ENCODE peak calls at places on chromosomes 2 and 18, in ten cellular contexts. One of them, this sample, is unnamed.

GRCh38 chr2:231677632-231678104 is 30.7 kb upstream of the PTMA start:
- DNase-seq in posterior cingulate gyrus: peak
- DNase-seq in amniotic stem cell: peak
- DNase-seq in germinal center: peak
- DNase-seq in T follicular helper cell: peak
- DNase-seq in dermis blood vessel endothelial cell: peak
- DNase-seq in GM10248: peak
- DNase-seq in GM04504: peak
- DNase-seq in Caki2: peak
- DNase-seq in activated effector memory CD4-positive, alpha-beta T cell treated with anti-CD3 and anti-CD28 coated beads, Interleukin-2, amount 50 U/mL, for 16 hours: peak
- DNase-seq in this sample: no peak

GRCh38 chr18:48402953-48403352 is 6.2 kb downstream of the ZBTB7C start:
- DNase-seq in posterior cingulate gyrus: no peak
- DNase-seq in amniotic stem cell: no peak
- DNase-seq in germinal center: no peak
- DNase-seq in T follicular helper cell: no peak
- DNase-seq in dermis blood vessel endothelial cell: no peak
- DNase-seq in GM10248: no peak
- DNase-seq in GM04504: no peak
- DNase-seq in Caki2: peak
- DNase-seq in activated effector memory CD4-positive, alpha-beta T cell treated with anti-CD3 and anti-CD28 coated beads, Interleukin-2, amount 50 U/mL, for 16 hours: no peak
- DNase-seq in this sample: peak

GRCh38 chr2:16226942-16227664 is 286.8 kb downstream of the MYCN start:
- DNase-seq in posterior cingulate gyrus: no peak
- DNase-seq in amniotic stem cell: no peak
- DNase-seq in germinal center: no peak
- DNase-seq in T follicular helper cell: no peak
- DNase-seq in dermis blood vessel endothelial cell: no peak
- DNase-seq in GM10248: no peak
- DNase-seq in GM04504: no peak
- DNase-seq in Caki2: no peak
- DNase-seq in activated effector memory CD4-positive, alpha-beta T cell treated with anti-CD3 and anti-CD28 coated beads, Interleukin-2, amount 50 U/mL, for 16 hours: no peak
- DNase-seq in this sample: no peak

GRCh38 chr2:186780701-186781316 is 68.2 kb downstream of the ZSWIM2 start:
- DNase-seq in posterior cingulate gyrus: no peak
- DNase-seq in amniotic stem cell: no peak
- DNase-seq in germinal center: no peak
- DNase-seq in T follicular helper cell: no peak
- DNase-seq in dermis blood vessel endothelial cell: peak
- DNase-seq in GM10248: no peak
- DNase-seq in GM04504: no peak
- DNase-seq in Caki2: peak
- DNase-seq in activated effector memory CD4-positive, alpha-beta T cell treated with anti-CD3 and anti-CD28 coated beads, Interleukin-2, amount 50 U/mL, for 16 hours: no peak
- DNase-seq in this sample: no peak

GRCh38 chr2:110125292-110125691 is 9.7 kb upstream of the MALL start:
- DNase-seq in posterior cingulate gyrus: no peak
- DNase-seq in amniotic stem cell: no peak
- DNase-seq in germinal center: no peak
- DNase-seq in T follicular helper cell: no peak
- DNase-seq in dermis blood vessel endothelial cell: no peak
- DNase-seq in GM10248: no peak
- DNase-seq in GM04504: no peak
- DNase-seq in Caki2: no peak
- DNase-seq in activated effector memory CD4-positive, alpha-beta T cell treated with anti-CD3 and anti-CD28 coated beads, Interleukin-2, amount 50 U/mL, for 16 hours: no peak
- DNase-seq in this sample: no peak

GRCh38 chr2:166372046-166372445 is 3.7 kb downstream of the SCN9A start:
- DNase-seq in posterior cingulate gyrus: no peak
- DNase-seq in amniotic stem cell: no peak
- DNase-seq in germinal center: no peak
- DNase-seq in T follicular helper cell: no peak
- DNase-seq in dermis blood vessel endothelial cell: no peak
- DNase-seq in GM10248: no peak
- DNase-seq in GM04504: no peak
- DNase-seq in Caki2: no peak
- DNase-seq in activated effector memory CD4-positive, alpha-beta T cell treated with anti-CD3 and anti-CD28 coated beads, Interleukin-2, amount 50 U/mL, for 16 hours: no peak
- DNase-seq in this sample: no peak

GRCh38 chr2:68236876-68237275 is 15.5 kb downstream of the PPP3R1 start:
- DNase-seq in posterior cingulate gyrus: no peak
- DNase-seq in amniotic stem cell: no peak
- DNase-seq in germinal center: no peak
- DNase-seq in T follicular helper cell: no peak
- DNase-seq in dermis blood vessel endothelial cell: no peak
- DNase-seq in GM10248: no peak
- DNase-seq in GM04504: no peak
- DNase-seq in Caki2: no peak
- DNase-seq in activated effector memory CD4-positive, alpha-beta T cell treated with anti-CD3 and anti-CD28 coated beads, Interleukin-2, amount 50 U/mL, for 16 hours: no peak
- DNase-seq in this sample: no peak

GRCh38 chr2:240604291-240604938 is 17.9 kb downstream of the CAPN10 start:
- DNase-seq in posterior cingulate gyrus: peak
- DNase-seq in amniotic stem cell: no peak
- DNase-seq in germinal center: no peak
- DNase-seq in T follicular helper cell: no peak
- DNase-seq in dermis blood vessel endothelial cell: peak
- DNase-seq in GM10248: peak
- DNase-seq in GM04504: no peak
- DNase-seq in Caki2: peak
- DNase-seq in activated effector memory CD4-positive, alpha-beta T cell treated with anti-CD3 and anti-CD28 coated beads, Interleukin-2, amount 50 U/mL, for 16 hours: peak
- DNase-seq in this sample: peak

GRCh38 chr18:27966872-27967271 is 210.1 kb downstream of the CDH2 start:
- DNase-seq in posterior cingulate gyrus: no peak
- DNase-seq in amniotic stem cell: no peak
- DNase-seq in germinal center: no peak
- DNase-seq in T follicular helper cell: no peak
- DNase-seq in dermis blood vessel endothelial cell: no peak
- DNase-seq in GM10248: no peak
- DNase-seq in GM04504: peak
- DNase-seq in Caki2: peak
- DNase-seq in activated effector memory CD4-positive, alpha-beta T cell treated with anti-CD3 and anti-CD28 coated beads, Interleukin-2, amount 50 U/mL, for 16 hours: no peak
- DNase-seq in this sample: no peak

GRCh38 chr2:158025263-158025996 is 76.2 kb upstream of the UPP2 start:
- DNase-seq in posterior cingulate gyrus: no peak
- DNase-seq in amniotic stem cell: no peak
- DNase-seq in germinal center: no peak
- DNase-seq in T follicular helper cell: no peak
- DNase-seq in dermis blood vessel endothelial cell: peak
- DNase-seq in GM10248: no peak
- DNase-seq in GM04504: peak
- DNase-seq in Caki2: no peak
- DNase-seq in activated effector memory CD4-positive, alpha-beta T cell treated with anti-CD3 and anti-CD28 coated beads, Interleukin-2, amount 50 U/mL, for 16 hours: no peak
- DNase-seq in this sample: no peak

GRCh38 chr2:38074047-38074774 is 1.7 kb downstream of the CYP1B1 start:
- DNase-seq in posterior cingulate gyrus: no peak
- DNase-seq in amniotic stem cell: no peak
- DNase-seq in germinal center: no peak
- DNase-seq in T follicular helper cell: no peak
- DNase-seq in dermis blood vessel endothelial cell: no peak
- DNase-seq in GM10248: peak
- DNase-seq in GM04504: no peak
- DNase-seq in Caki2: no peak
- DNase-seq in activated effector memory CD4-positive, alpha-beta T cell treated with anti-CD3 and anti-CD28 coated beads, Interleukin-2, amount 50 U/mL, for 16 hours: no peak
- DNase-seq in this sample: no peak

GRCh38 chr2:177984739-177985138 is 87.8 kb downstream of the PDE11A start:
- DNase-seq in posterior cingulate gyrus: no peak
- DNase-seq in amniotic stem cell: no peak
- DNase-seq in germinal center: no peak
- DNase-seq in T follicular helper cell: no peak
- DNase-seq in dermis blood vessel endothelial cell: no peak
- DNase-seq in GM10248: no peak
- DNase-seq in GM04504: peak
- DNase-seq in Caki2: peak
- DNase-seq in activated effector memory CD4-positive, alpha-beta T cell treated with anti-CD3 and anti-CD28 coated beads, Interleukin-2, amount 50 U/mL, for 16 hours: no peak
- DNase-seq in this sample: no peak

GRCh38 chr2:11824901-11825592 is 78.6 kb downstream of the LPIN1 start:
- DNase-seq in posterior cingulate gyrus: no peak
- DNase-seq in amniotic stem cell: no peak
- DNase-seq in germinal center: no peak
- DNase-seq in T follicular helper cell: no peak
- DNase-seq in dermis blood vessel endothelial cell: no peak
- DNase-seq in GM10248: no peak
- DNase-seq in GM04504: no peak
- DNase-seq in Caki2: no peak
- DNase-seq in activated effector memory CD4-positive, alpha-beta T cell treated with anti-CD3 and anti-CD28 coated beads, Interleukin-2, amount 50 U/mL, for 16 hours: no peak
- DNase-seq in this sample: no peak

GRCh38 chr2:214477305-214477704 is 66.5 kb downstream of the VWC2L start:
- DNase-seq in posterior cingulate gyrus: no peak
- DNase-seq in amniotic stem cell: no peak
- DNase-seq in germinal center: no peak
- DNase-seq in T follicular helper cell: no peak
- DNase-seq in dermis blood vessel endothelial cell: no peak
- DNase-seq in GM10248: no peak
- DNase-seq in GM04504: no peak
- DNase-seq in Caki2: no peak
- DNase-seq in activated effector memory CD4-positive, alpha-beta T cell treated with anti-CD3 and anti-CD28 coated beads, Interleukin-2, amount 50 U/mL, for 16 hours: no peak
- DNase-seq in this sample: no peak

GRCh38 chr18:68925268-68925667 is 127.4 kb downstream of the CCDC102B start:
- DNase-seq in posterior cingulate gyrus: no peak
- DNase-seq in amniotic stem cell: no peak
- DNase-seq in germinal center: no peak
- DNase-seq in T follicular helper cell: no peak
- DNase-seq in dermis blood vessel endothelial cell: no peak
- DNase-seq in GM10248: peak
- DNase-seq in GM04504: no peak
- DNase-seq in Caki2: no peak
- DNase-seq in activated effector memory CD4-positive, alpha-beta T cell treated with anti-CD3 and anti-CD28 coated beads, Interleukin-2, amount 50 U/mL, for 16 hours: no peak
- DNase-seq in this sample: no peak